ENCODE peak calls at places on chromosomes 3 and 15, in nine cellular contexts. N, O, U, E, B, C, J, W and H are unnamed samples.

GRCh38 chr3:34131091-34131490 is 332.7 kb downstream of the PDCD6IP start:
- DNase-seq in E (no peak), N (no peak), B (no peak), W (no peak), J (no peak), O (no peak), C (no peak), U (no peak), H (no peak)

GRCh38 chr3:59482001-59482400 is 432.2 kb upstream of the CFAP20DC start:
- DNase-seq in N (no peak), J (no peak), O (no peak), C (no peak), W (peak), E (no peak), U (no peak), B (no peak), H (no peak)

GRCh38 chr3:77967621-77968020 is 927.7 kb downstream of the ROBO2 start:
- DNase-seq in J (no peak), N (no peak), W (no peak), U (no peak), E (no peak), O (no peak), C (no peak), B (no peak), H (peak)

GRCh38 chr3:140720242-140720641 is 42.4 kb downstream of the TRIM42 start:
- DNase-seq in C (no peak), W (no peak), E (no peak), U (no peak), O (no peak), J (no peak), B (no peak), N (no peak), H (peak)

GRCh38 chr3:73490453-73491311 is 134.1 kb downstream of the PDZRN3 start:
- DNase-seq in J (no peak), O (peak), W (no peak), B (no peak), N (peak), U (no peak), C (no peak), E (peak), H (peak)

GRCh38 chr15:62502451-62502850 is 337.4 kb upstream of the C2CD4B start:
- DNase-seq in O (no peak), N (no peak), J (no peak), W (no peak), C (no peak), U (peak), B (no peak), E (no peak), H (no peak)

GRCh38 chr3:146865175-146865755 is 260.1 kb upstream of the PLSCR5 start:
- DNase-seq in C (no peak), O (no peak), U (no peak), B (no peak), E (no peak), W (no peak), N (no peak), J (no peak), H (no peak)

GRCh38 chr3:49807427-49808114 is 4.5 kb downstream of the INKA1 start:
- DNase-seq in U (no peak), B (no peak), C (no peak), E (no peak), O (no peak), W (no peak), N (no peak), J (no peak), H (no peak)

GRCh38 chr3:12965999-12966846 is 107.0 kb downstream of the IQSEC1 start:
- DNase-seq in B (no peak), N (no peak), W (no peak), O (no peak), E (peak), C (no peak), J (no peak), U (no peak), H (no peak)

GRCh38 chr3:47523310-47524073 is 10.0 kb upstream of the ELP6 start:
- DNase-seq in U (no peak), N (no peak), B (no peak), J (no peak), O (no peak), C (no peak), W (no peak), E (no peak), H (no peak)

GRCh38 chr3:134381836-134382442 is 7.7 kb upstream of the AMOTL2 start:
- DNase-seq in C (no peak), O (no peak), W (no peak), J (no peak), U (no peak), E (no peak), N (no peak), B (no peak), H (no peak)

GRCh38 chr3:166274342-166274741 is 437.1 kb upstream of the BCHE start:
- DNase-seq in N (no peak), U (peak), C (no peak), J (no peak), W (peak), O (no peak), E (no peak), B (no peak), H (no peak)

GRCh38 chr3:140242818-140243276 is 307.9 kb downstream of the CLSTN2 start:
- DNase-seq in U (no peak), C (no peak), O (no peak), B (no peak), N (no peak), E (no peak), J (no peak), W (peak), H (no peak)

GRCh38 chr3:159724627-159725026 is 264.0 kb upstream of the IL12A start:
- DNase-seq in N (no peak), C (no peak), W (peak), U (no peak), B (no peak), J (no peak), O (no peak), E (no peak), H (no peak)

GRCh38 chr3:194098036-194098871 is 37.7 kb upstream of the HES1 start:
- DNase-seq in C (no peak), U (no peak), E (no peak), N (no peak), J (no peak), W (no peak), O (no peak), B (no peak), H (no peak)

GRCh38 chr15:51283026-51283425 is 55.4 kb downstream of the CYP19A1 start:
- DNase-seq in C (no peak), J (no peak), O (no peak), N (no peak), U (no peak), W (no peak), E (no peak), B (no peak), H (no peak)

GRCh38 chr3:123559040-123559861 is 25.6 kb downstream of the HACD2 start:
- DNase-seq in W (peak), O (no peak), C (peak), J (no peak), N (no peak), U (no peak), B (no peak), E (peak), H (peak)

GRCh38 chr3:125053304-125053699 is 2.5 kb downstream of the HEG1 start:
- DNase-seq in J (no peak), E (no peak), O (no peak), N (no peak), C (no peak), U (no peak), B (no peak), W (no peak), H (no peak)

GRCh38 chr3:52827441-52827840 is 3.0 kb downstream of the ITIH4 start:
- DNase-seq in U (no peak), J (no peak), B (no peak), O (no peak), N (no peak), E (no peak), W (no peak), C (no peak), H (no peak)

GRCh38 chr3:130992344-130992743 is 34.3 kb downstream of the ASTE1 start:
- DNase-seq in W (no peak), J (no peak), B (no peak), U (no peak), C (no peak), O (no peak), E (peak), N (no peak), H (no peak)

GRCh38 chr3:69934398-69934797 is 65.1 kb upstream of the SAMMSON start:
- DNase-seq in E (no peak), O (no peak), B (no peak), U (no peak), J (no peak), C (no peak), N (no peak), W (no peak), H (no peak)